ENCODE peak calls at places on chromosomes 2 and 18, in seven cellular contexts. Y is BJ, V is astrocyte, B is bronchial epithelial cell, O is neural progenitor cell, K is upper lobe of right lung, N is cardiac fibroblast. G is an unnamed sample.

GRCh38 chr2:108994250-108994649 is 5.2 kb upstream of the EDAR start:
- DNase-seq in Y (no peak), V (no peak), B (no peak), O (no peak), K (no peak), N (no peak), G (no peak)

GRCh38 chr2:68932392-68932791 is 20.3 kb downstream of the GKN2 start:
- DNase-seq in Y (no peak), V (no peak), B (no peak), O (no peak), K (no peak), N (no peak), G (no peak)

GRCh38 chr2:190930411-190930810 is 49.8 kb downstream of the GLS start:
- DNase-seq in Y (no peak), V (no peak), B (no peak), O (no peak), K (no peak), N (no peak), G (no peak)

GRCh38 chr2:94874277-94874997 is 3.2 kb downstream of the TEKT4 start:
- DNase-seq in Y (no peak), V (no peak), B (no peak), O (no peak), K (peak; percentile 81), N (peak; percentile 9), G (peak; percentile 6)

GRCh38 chr2:241001413-241002274 is 3.2 kb downstream of the SNED1 start:
- DNase-seq in Y (no peak), V (no peak), B (no peak), O (no peak), K (peak; percentile 60), N (no peak), G (no peak)

GRCh38 chr18:14025306-14025940 is 106.8 kb downstream of the ZNF519 start:
- DNase-seq in Y (no peak), V (no peak), B (no peak), O (no peak), K (no peak), N (no peak), G (no peak)

GRCh38 chr2:236545248-236545658 is 24.4 kb upstream of the ACKR3 start:
- DNase-seq in Y (no peak), V (no peak), B (no peak), O (no peak), K (no peak), N (no peak), G (no peak)

GRCh38 chr2:124426630-124427029 is 401.5 kb downstream of the CNTNAP5 start:
- DNase-seq in Y (no peak), V (no peak), B (no peak), O (no peak), K (no peak), N (no peak), G (no peak)

GRCh38 chr18:57258131-57258777 is 94.1 kb upstream of the ST8SIA3 start:
- DNase-seq in Y (no peak), V (no peak), B (no peak), O (no peak), K (no peak), N (no peak), G (no peak)

GRCh38 chr2:67631474-67631873 is 234.3 kb downstream of the ETAA1 start:
- DNase-seq in Y (no peak), V (no peak), B (no peak), O (peak; percentile 65), K (no peak), N (peak; percentile 46), G (peak; percentile 73)

GRCh38 chr2:112916625-112917024 is 5.7 kb downstream of the IL37 start:
- DNase-seq in Y (no peak), V (no peak), B (no peak), O (no peak), K (no peak), N (no peak), G (no peak)

GRCh38 chr2:221833972-221834371 is 261.9 kb upstream of the EPHA4 start:
- DNase-seq in Y (no peak), V (no peak), B (no peak), O (no peak), K (no peak), N (no peak), G (no peak)

GRCh38 chr2:187526776-187527175 is 27.5 kb downstream of the TFPI start:
- DNase-seq in Y (no peak), V (no peak), B (no peak), O (peak; percentile 55), K (no peak), N (peak; percentile 46), G (peak; percentile 58)

GRCh38 chr2:170408461-170409163 is 230.7 kb downstream of the MYO3B start:
- DNase-seq in Y (no peak), V (no peak), B (no peak), O (no peak), K (no peak), N (no peak), G (no peak)
- H3K4me3 ChIP-seq in Y (no peak overlapping the region), V (no peak overlapping the region), B (no peak overlapping the region), O (no peak overlapping the region), K (no peak overlapping the region), N (no peak overlapping the region), G (no peak overlapping the region)

GRCh38 chr18:39842042-39842791 is 2112.8 kb upstream of the PIK3C3 start:
- DNase-seq in Y (no peak), V (no peak), B (no peak), O (peak; percentile 50), K (no peak), N (no peak), G (no peak)

GRCh38 chr18:39840406-39840805 is 2114.6 kb upstream of the PIK3C3 start:
- DNase-seq in Y (no peak), V (peak; percentile 35), B (peak; percentile 48), O (no peak), K (no peak), N (peak; percentile 83), G (peak; percentile 85)

GRCh38 chr18:39839782-39840181 is 2115.3 kb upstream of the PIK3C3 start:
- DNase-seq in Y (no peak), V (peak; percentile 22), B (peak; percentile 42), O (no peak), K (no peak), N (peak; percentile 62), G (peak; percentile 57)

GRCh38 chr18:39843546-39843945 is 2111.5 kb upstream of the PIK3C3 start:
- DNase-seq in Y (no peak), V (no peak), B (no peak), O (peak; percentile 3), K (no peak), N (no peak), G (no peak)

DNA sequence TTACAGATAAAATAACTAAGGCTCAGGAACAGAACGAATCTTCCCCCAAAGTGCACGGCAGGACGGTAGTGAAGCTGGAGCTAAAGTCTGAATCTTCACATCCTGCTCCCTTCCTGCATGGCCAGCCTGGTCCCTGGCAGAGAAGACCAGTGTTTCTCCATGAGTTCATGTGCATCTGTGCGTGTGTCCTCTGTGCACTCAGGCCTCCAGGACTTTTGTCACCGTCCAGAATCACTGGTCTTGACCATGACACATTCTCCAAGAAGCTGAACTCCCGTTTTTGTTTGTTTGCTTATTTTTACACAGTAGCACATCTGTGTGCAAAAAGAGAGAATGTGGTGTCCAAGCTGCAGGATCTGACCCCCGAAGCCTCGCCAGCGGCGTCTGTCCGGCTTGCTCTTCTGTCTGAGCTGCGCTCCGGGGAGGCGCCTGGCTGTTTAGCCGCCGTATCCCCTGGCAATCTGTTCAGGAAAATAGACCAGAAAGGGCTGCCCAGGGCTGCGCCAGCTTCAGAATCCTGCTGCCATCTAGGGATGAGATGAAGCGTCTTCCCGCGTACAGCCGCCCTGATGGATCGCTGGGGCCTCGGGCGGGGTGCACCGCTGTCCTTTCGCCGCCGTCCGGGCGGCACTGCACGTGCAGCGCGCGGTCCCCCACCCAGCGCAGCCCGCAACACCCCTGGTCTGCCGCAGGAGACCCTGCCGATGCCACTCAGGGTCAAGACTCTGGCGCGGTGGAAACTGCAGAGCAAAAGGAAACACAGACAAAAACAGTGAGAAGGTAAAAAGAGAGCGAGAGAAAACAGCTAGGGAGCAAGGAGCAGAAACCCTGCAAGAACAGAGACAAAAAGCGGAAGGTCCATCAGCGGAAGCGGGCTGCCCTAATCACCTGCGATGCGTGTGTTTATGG is 2113.6 kb upstream of the PIK3C3 start:
- DNase-seq in Y (no peak), V (peak; percentile 54), B (peak; percentile 39), O (peak; percentile 92), K (peak; percentile 68), N (peak; percentile 70), G (peak; percentile 85)
- TF ChIP-seq CTCF in Y (peak; percentile 70), V (peak; percentile 22), B (peak; percentile 68), O (peak; percentile 67), K (peak; percentile 36), N (peak; percentile 43), G (peak; percentile 50)

DNA sequence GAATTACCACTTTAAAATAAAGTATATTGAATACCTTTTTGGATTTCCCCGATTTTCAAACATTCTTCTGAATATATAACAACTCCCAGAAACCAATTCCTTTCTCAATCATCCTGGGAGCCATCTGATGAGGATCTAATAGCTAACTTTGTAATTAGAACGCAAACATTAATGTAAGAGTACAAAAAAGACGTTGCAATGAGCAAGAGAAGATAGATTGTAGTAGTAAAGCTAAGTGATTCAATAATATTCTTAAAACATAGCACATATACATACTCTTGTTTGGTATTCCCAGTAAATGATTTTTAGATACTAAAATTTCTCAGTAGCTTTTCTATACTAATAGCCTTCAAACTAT is 1.1 kb downstream of the ABCA12 start:
- DNase-seq in Y (no peak), V (no peak), B (no peak), O (no peak), K (no peak), N (peak; percentile 7), G (no peak)
- H3K4me3 ChIP-seq in Y (no peak overlapping the region), V (no peak overlapping the region), B (peak overlapping the region; percentile 39), O (no peak overlapping the region), K (no peak overlapping the region), N (no peak overlapping the region), G (no peak overlapping the region)

GRCh38 chr2:174138161-174138560 is 110.2 kb downstream of the OLA1 start:
- DNase-seq in Y (no peak), V (no peak), B (no peak), O (no peak), K (no peak), N (peak; percentile 42), G (peak; percentile 52)
- TF ChIP-seq CTCF in Y (no peak), V (no peak), B (peak; percentile 22), O (peak; percentile 33), K (peak; percentile 43), N (peak; percentile 30), G (peak; percentile 46)

DNA sequence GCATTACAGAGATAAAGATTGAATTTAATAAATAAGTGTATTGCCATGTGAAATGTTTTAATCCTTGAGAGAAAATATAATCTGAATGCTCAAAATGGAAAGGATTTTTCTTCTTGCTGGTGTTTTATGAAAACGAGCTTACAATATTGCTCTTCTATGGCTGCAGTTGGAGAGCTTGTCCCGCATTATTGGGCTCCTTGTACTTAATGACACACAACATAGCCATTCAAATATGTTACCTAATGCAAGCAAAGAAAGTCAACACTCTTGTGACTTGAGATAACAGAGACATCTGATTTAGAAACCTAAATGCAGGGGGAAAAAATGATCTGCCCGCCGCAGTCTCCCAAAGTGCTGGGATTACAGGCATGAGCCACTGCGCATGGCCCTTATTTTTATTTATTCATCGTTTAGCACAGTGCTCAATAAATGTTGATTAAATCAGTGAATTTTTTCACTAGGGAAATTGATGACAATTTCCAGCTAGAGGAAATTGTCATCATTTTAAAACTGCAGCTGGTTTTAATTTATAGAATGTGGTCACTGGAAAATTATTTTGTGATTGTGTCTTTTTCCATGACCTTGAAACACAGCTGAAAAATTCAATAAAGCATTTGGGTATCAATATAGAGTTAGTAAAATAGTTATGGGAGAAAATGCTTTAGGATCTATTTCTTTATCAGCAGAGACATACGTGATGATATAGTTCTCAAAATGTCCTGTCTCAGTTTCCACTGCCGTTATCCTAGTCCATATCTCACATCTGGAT is 2.4 kb upstream of the PRKD3 start:
- DNase-seq in Y (no peak), V (no peak), B (peak; percentile 15), O (no peak), K (no peak), N (peak; percentile 36), G (no peak)
- H3K4me3 ChIP-seq in Y (no peak overlapping the region), V (no peak overlapping the region), B (no peak overlapping the region), O (no peak overlapping the region), K (peak overlapping the region; percentile 74), N (no peak overlapping the region), G (no peak overlapping the region)

G was measured in fibroblast of pulmonary artery.